ENCODE peak calls at places on chromosomes 11 and 22, in five cellular contexts. K is tibial artery, H is astrocyte of the spinal cord, T is fibroblast of pulmonary artery, X is AG09309. A is an unnamed sample.

GRCh38 chr11:3674189-3674588 is 3.0 kb upstream of the CHRNA10 start:
- DNase-seq in X (no peak), K (no peak), H (peak), T (peak), A (peak)

GRCh38 chr11:116928102-116928777 is 90.8 kb upstream of the APOA1 start:
- DNase-seq in T (no peak), X (no peak), K (no peak), H (no peak), A (no peak)

GRCh38 chr11:107591446-107592236 is 694 bp downstream of the ELMOD1 start:
- DNase-seq in T (no peak), X (no peak), K (no peak), H (peak), A (no peak)

GRCh38 chr22:29202231-29203192 is 3.2 kb upstream of the EMID1 start:
- DNase-seq in T (peak), H (peak), X (no peak), K (peak), A (no peak)

GRCh38 chr22:36612458-36612857 is 83.5 kb upstream of the EIF3D start:
- DNase-seq in T (peak), H (no peak), X (peak), K (no peak), A (no peak)

GRCh38 chr11:46918087-46918751 is at the start of gene LRP4:
- DNase-seq in T (no peak), K (no peak), X (no peak), H (no peak), A (no peak)

GRCh38 chr11:74321487-74322188 is 10.2 kb upstream of the P4HA3 start:
- DNase-seq in H (peak), X (no peak), K (peak), T (peak), A (no peak)

GRCh38 chr11:132646890-132647289 is 885.4 kb downstream of the OPCML start:
- DNase-seq in X (no peak), H (no peak), K (no peak), T (no peak), A (no peak)

GRCh38 chr11:111339758-111340388 is 39.2 kb downstream of the POU2AF1 start:
- DNase-seq in H (no peak), K (no peak), X (no peak), T (no peak), A (no peak)

GRCh38 chr11:66388746-66389386 is 17.3 kb upstream of the SLC29A2 start:
- DNase-seq in H (peak), T (peak), X (no peak), K (peak), A (no peak)

GRCh38 chr11:60155928-60156327 is 27.0 kb downstream of the MS4A6A start:
- DNase-seq in T (no peak), X (no peak), K (no peak), H (no peak), A (no peak)

GRCh38 chr11:61406991-61407728 is 14.8 kb downstream of the TMEM216 start:
- DNase-seq in K (no peak), T (no peak), X (no peak), H (no peak), A (no peak)

GRCh38 chr22:16658068-16658467 is 65.5 kb upstream of the CCT8L2 start:
- DNase-seq in H (no peak), X (no peak), K (no peak), T (no peak), A (no peak)

GRCh38 chr11:123545726-123546125 is 108.7 kb downstream of the SCN3B start:
- DNase-seq in X (no peak), H (no peak), T (no peak), K (no peak), A (no peak)

GRCh38 chr22:31155425-31155824 is 4.6 kb upstream of the RNF185 start:
- DNase-seq in H (peak), X (no peak), T (peak), K (no peak), A (peak)

GRCh38 chr11:121321614-121322243 is 29.2 kb downstream of the SC5D start:
- DNase-seq in K (peak), H (peak), X (no peak), T (peak), A (no peak)

GRCh38 chr11:72965672-72966071 is 151.5 kb downstream of the ATG16L2 start:
- DNase-seq in K (no peak), T (no peak), X (no peak), H (no peak), A (no peak)

GRCh38 chr11:8604078-8604723 is 10.2 kb upstream of the STK33 start:
- DNase-seq in K (peak), X (peak), H (peak), T (peak), A (peak)

GRCh38 chr11:84396521-84396920 is 1110.4 kb upstream of the CCDC90B start:
- DNase-seq in K (no peak), T (peak), X (no peak), H (peak), A (no peak)

GRCh38 chr11:705646-706438 is at the start of gene EPS8L2:
- DNase-seq in X (no peak), H (no peak), K (no peak), T (no peak), A (no peak)

GRCh38 chr11:44445500-44446340 is 119.7 kb upstream of the CD82 start:
- DNase-seq in T (no peak), X (no peak), H (no peak), K (no peak), A (no peak)

GRCh38 chr11:7706377-7706776 is at the start of gene OVCH2:
- DNase-seq in H (no peak), K (no peak), X (no peak), T (no peak), A (no peak)

GRCh38 chr11:36164522-36165250 is 124.5 kb downstream of the COMMD9 start:
- DNase-seq in K (no peak), X (no peak), H (no peak), T (no peak), A (no peak)

GRCh38 chr22:37032535-37033460 is 13.3 kb downstream of the MPST start:
- DNase-seq in X (peak), T (peak), H (peak), K (peak), A (no peak)

GRCh38 chr11:91178366-91178765 is 955.5 kb upstream of the CHORDC1 start:
- DNase-seq in H (no peak), X (no peak), K (no peak), T (peak), A (no peak)

GRCh38 chr11:134332189-134332631 is 422 bp downstream of the GLB1L2 start:
- DNase-seq in H (no peak), X (no peak), T (no peak), K (no peak), A (no peak)

GRCh38 chr22:29737251-29738117 is 17.7 kb downstream of the CABP7 start:
- DNase-seq in X (no peak), H (peak), K (no peak), T (no peak), A (no peak)

GRCh38 chr11:64531906-64532312 is 59.1 kb upstream of the SLC22A12 start:
- DNase-seq in H (no peak), T (no peak), X (no peak), K (no peak), A (no peak)

GRCh38 chr11:10866893-10867331 is 9.1 kb upstream of the ZBED5 start:
- DNase-seq in X (peak), H (peak), K (no peak), T (peak), A (no peak)

GRCh38 chr11:70034740-70035365 is 43.3 kb upstream of the ANO1 start:
- DNase-seq in T (no peak), X (no peak), H (no peak), K (no peak), A (no peak)

GRCh38 chr11:56887940-56888339 is 100.8 kb upstream of the OR5AK2 start:
- DNase-seq in X (no peak), K (no peak), T (no peak), H (no peak), A (no peak)

GRCh38 chr22:45240810-45241631 is at the start of gene KIAA0930:
- DNase-seq in T (peak), H (peak), X (no peak), K (peak), A (no peak)

DNA sequence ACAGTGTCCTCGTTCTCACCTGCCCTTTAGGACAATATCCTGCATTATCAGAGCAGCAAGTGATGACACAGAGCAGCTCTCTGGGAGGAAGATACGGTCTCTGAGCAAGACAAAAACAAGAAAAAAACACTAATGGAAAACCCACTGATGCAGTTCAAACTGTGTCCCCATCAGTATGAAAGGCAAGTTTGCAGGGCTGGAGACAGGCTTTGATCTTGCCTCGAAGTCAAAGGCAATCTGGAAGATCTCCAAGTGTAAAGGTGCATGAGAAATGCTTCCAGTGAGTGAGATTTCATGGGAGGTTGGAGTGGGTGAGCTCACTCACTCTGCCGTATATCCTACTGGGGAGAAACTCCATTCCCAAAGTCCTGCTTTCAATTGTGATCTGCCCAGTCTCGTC is 157.5 kb downstream of the KIRREL3 start:
- DNase-seq in T (no peak), X (no peak), K (no peak), H (no peak), A (no peak)
- H3K4me3 ChIP-seq in T (no peak), X (no peak), K (no peak), H (no peak), A (no peak)

GRCh38 chr22:27490080-27490479 is 311.5 kb downstream of the MN1 start:
- DNase-seq in K (no peak), T (no peak), X (no peak), H (no peak), A (no peak)
- TF ChIP-seq CTCF in K (no peak), T (no peak), X (no peak), H (no peak), A (no peak)

DNA sequence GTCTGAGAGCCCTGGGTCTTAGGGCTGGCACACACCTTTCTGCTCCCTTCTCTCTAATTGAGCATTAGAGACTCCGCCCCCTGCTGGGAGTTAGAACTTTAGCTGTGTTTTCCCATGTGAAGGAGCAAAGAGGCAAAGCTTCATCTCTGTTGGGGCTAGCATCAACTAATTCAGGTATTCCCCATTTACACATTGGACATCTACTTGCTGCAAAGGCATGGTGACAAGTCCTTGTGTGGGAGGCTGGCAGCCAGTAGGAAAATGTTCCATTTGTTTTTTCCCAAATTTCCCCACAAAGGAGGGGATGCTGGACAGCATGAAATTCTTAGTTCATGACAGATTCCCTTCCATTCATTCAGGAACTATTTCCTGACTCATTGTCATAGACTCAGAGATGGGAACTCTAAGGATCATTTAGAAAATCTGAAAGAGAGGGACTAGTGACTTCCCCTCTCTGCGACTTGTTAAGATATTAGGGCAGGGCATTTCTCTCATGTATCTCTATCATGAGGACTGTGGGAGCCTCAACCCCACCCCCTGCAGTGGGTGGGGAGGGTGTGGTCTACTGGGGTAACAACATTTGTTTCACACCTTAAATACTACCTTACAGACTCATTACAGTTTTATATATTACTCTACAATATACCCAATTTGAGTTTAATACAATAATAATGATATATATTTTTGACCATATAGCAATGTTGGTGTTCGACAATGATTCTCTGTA is 3.7 kb downstream of the CD44 start:
- DNase-seq in K (no peak), H (no peak), X (no peak), T (peak), A (no peak)
- H3K4me3 ChIP-seq in K (no peak), H (peak), X (peak), T (peak), A (peak)

GRCh38 chr11:38990841-38991240 is 2392.8 kb upstream of the RAG2 start:
- DNase-seq in K (no peak), H (no peak), T (no peak), X (no peak), A (no peak)
- TF ChIP-seq CTCF in K (no peak), H (no peak), T (no peak), X (no peak), A (no peak)